ENCODE peak calls at places on chromosome 5, in six cellular contexts. V, I, R, E, Q and N are unnamed samples.

GRCh38 chr5:1771149-1772065 is 28.2 kb downstream of the MRPL36 start:
- DNase-seq in E (no peak), R (no peak), V (no peak), Q (no peak), I (no peak), N (no peak)

GRCh38 chr5:37133939-37134338 is 115.2 kb downstream of the CPLANE1 start:
- DNase-seq in I (no peak), R (peak), E (no peak), V (no peak), Q (no peak), N (no peak)

GRCh38 chr5:97101189-97101910 is 41.1 kb downstream of the LIX1 start:
- DNase-seq in Q (no peak), R (peak), I (no peak), V (no peak), E (no peak), N (peak)

GRCh38 chr5:103037673-103038455 is 82.1 kb downstream of the GIN1 start:
- DNase-seq in V (no peak), R (peak), E (no peak), Q (no peak), I (no peak), N (no peak)

GRCh38 chr5:145437627-145438026 is 397.5 kb downstream of the PRELID2 start:
- DNase-seq in E (no peak), V (no peak), Q (no peak), I (no peak), R (no peak), N (no peak)

GRCh38 chr5:134090482-134090881 is 24.0 kb upstream of the TCF7 start:
- DNase-seq in E (no peak), I (no peak), V (no peak), Q (peak), R (no peak), N (no peak)

GRCh38 chr5:150561571-150562295 is 53.8 kb downstream of the NDST1 start:
- DNase-seq in V (no peak), I (no peak), Q (no peak), R (no peak), E (no peak), N (no peak)

GRCh38 chr5:176364765-176365662 is at the start of gene ARL10:
- DNase-seq in V (peak), R (peak), I (no peak), Q (peak), E (no peak), N (peak)

GRCh38 chr5:135950611-135951010 is 4.2 kb downstream of the LECT2 start:
- DNase-seq in R (peak), E (no peak), V (no peak), I (no peak), Q (no peak), N (no peak)

GRCh38 chr5:138829341-138829740 is 45.8 kb downstream of the LRRTM2 start:
- DNase-seq in Q (no peak), I (no peak), E (no peak), R (no peak), V (no peak), N (no peak)

GRCh38 chr5:170631471-170632195 is 127.8 kb downstream of the KCNIP1 start:
- DNase-seq in V (no peak), E (no peak), R (no peak), Q (no peak), I (no peak), N (peak)

GRCh38 chr5:156475831-156476551 is 149.0 kb downstream of the SGCD start:
- DNase-seq in Q (no peak), V (no peak), R (peak), E (no peak), I (peak), N (no peak)

GRCh38 chr5:124514966-124515365 is 231.5 kb downstream of the ZNF608 start:
- DNase-seq in R (no peak), V (no peak), I (no peak), E (no peak), Q (no peak), N (no peak)

GRCh38 chr5:33539192-33539591 is 98.4 kb downstream of the TARS1 start:
- DNase-seq in R (peak), E (no peak), Q (no peak), V (no peak), I (no peak), N (no peak)

GRCh38 chr5:15191012-15191411 is 309.0 kb upstream of the FBXL7 start:
- DNase-seq in R (peak), Q (no peak), I (no peak), E (no peak), V (no peak), N (no peak)

GRCh38 chr5:100840364-100840763 is 62.7 kb downstream of the ST8SIA4 start:
- DNase-seq in E (no peak), I (no peak), R (peak), Q (no peak), V (peak), N (no peak)

GRCh38 chr5:128498844-128499455 is 39.1 kb downstream of the FBN2 start:
- DNase-seq in E (no peak), R (peak), I (peak), V (no peak), Q (no peak), N (no peak)

GRCh38 chr5:77292026-77292757 is 81.7 kb downstream of the PDE8B start:
- DNase-seq in E (no peak), R (peak), Q (no peak), I (no peak), V (no peak), N (no peak)

GRCh38 chr5:157543825-157544622 is 31.6 kb downstream of the ADAM19 start:
- DNase-seq in Q (no peak), V (no peak), R (peak), E (no peak), I (no peak), N (no peak)

GRCh38 chr5:67530609-67531255 is 334.1 kb upstream of the CD180 start:
- DNase-seq in Q (no peak), R (peak), I (no peak), E (no peak), V (no peak), N (no peak)

GRCh38 chr5:55868846-55869245 is 17.7 kb downstream of the IL31RA start:
- DNase-seq in R (peak), E (peak), V (no peak), I (no peak), Q (no peak), N (no peak)

GRCh38 chr5:126000533-126000932 is 422.7 kb upstream of the GRAMD2B start:
- DNase-seq in Q (no peak), V (no peak), E (no peak), R (no peak), I (no peak), N (no peak)

GRCh38 chr5:132000677-132001453 is 10.6 kb downstream of the ACSL6 start:
- DNase-seq in I (no peak), R (no peak), E (no peak), V (no peak), Q (peak), N (no peak)

GRCh38 chr5:1509346-1510085 is 14.2 kb downstream of the LPCAT1 start:
- DNase-seq in R (no peak), E (no peak), I (no peak), Q (no peak), V (no peak), N (no peak)

GRCh38 chr5:136730426-136730825 is 365.1 kb upstream of the TRPC7 start:
- DNase-seq in I (no peak), R (no peak), E (no peak), V (no peak), Q (no peak), N (no peak)

GRCh38 chr5:57725628-57726504 is 243.3 kb upstream of the ACTBL2 start:
- DNase-seq in Q (no peak), I (no peak), V (no peak), R (no peak), E (no peak), N (no peak)

GRCh38 chr5:61637566-61637965 is 305.5 kb downstream of the ZSWIM6 start:
- DNase-seq in R (no peak), I (no peak), V (no peak), Q (no peak), E (no peak), N (no peak)

GRCh38 chr5:134968055-134968454 is 348 bp downstream of the CATSPER3 start:
- DNase-seq in R (no peak), E (no peak), I (no peak), V (no peak), Q (no peak), N (no peak)

GRCh38 chr5:94432499-94432898 is 185.9 kb downstream of the KIAA0825 start:
- DNase-seq in E (no peak), V (no peak), I (no peak), Q (no peak), R (peak), N (no peak)

GRCh38 chr5:76620166-76620565 is 3.0 kb downstream of the F2RL2 start:
- DNase-seq in R (no peak), V (no peak), I (no peak), E (no peak), Q (no peak), N (no peak)

GRCh38 chr5:177370488-177371119 is 12.9 kb downstream of the RGS14 start:
- DNase-seq in V (no peak), I (peak), E (peak), R (peak), Q (no peak), N (no peak)

GRCh38 chr5:66894480-66895240 is 298.5 kb downstream of the MAST4 start:
- DNase-seq in R (peak), E (no peak), V (no peak), Q (no peak), I (no peak), N (no peak)

GRCh38 chr5:91052977-91053732 is 330.0 kb downstream of the ARRDC3 start:
- DNase-seq in I (no peak), Q (no peak), R (peak), E (no peak), V (no peak), N (no peak)

GRCh38 chr5:60463179-60463868 is 236.6 kb downstream of the DEPDC1B start:
- DNase-seq in Q (no peak), R (peak), E (no peak), I (no peak), V (no peak), N (no peak)

GRCh38 chr5:180860273-180860886 is 696 bp downstream of the ZFP62 start:
- DNase-seq in Q (no peak), R (peak), V (peak), I (peak), E (no peak), N (no peak)

GRCh38 chr5:147017191-147017590 is 138.6 kb upstream of the PPP2R2B start:
- DNase-seq in V (no peak), I (no peak), E (no peak), Q (no peak), R (no peak), N (no peak)
- H3K27ac ChIP-seq in V (no peak), I (no peak), E (no peak), Q (no peak), R (no peak), N (no peak)

GRCh38 chr5:160469156-160470144 is 47.8 kb downstream of the PTTG1 start:
- DNase-seq in I (no peak), E (no peak), R (no peak), V (no peak), Q (no peak), N (no peak)
- H3K27ac ChIP-seq in I (peak), E (no peak), R (no peak), V (peak), Q (peak), N (no peak)

GRCh38 chr5:142600092-142600491 is 85.8 kb downstream of the FGF1 start:
- DNase-seq in I (no peak), Q (no peak), E (no peak), V (no peak), R (no peak), N (no peak)

GRCh38 chr5:142600611-142601360 is 85.1 kb downstream of the FGF1 start:
- DNase-seq in R (peak), V (no peak), Q (no peak), I (no peak), E (no peak), N (no peak)

GRCh38 chr5:142598338-142598700 is 87.6 kb downstream of the FGF1 start:
- DNase-seq in V (no peak), R (no peak), Q (no peak), I (no peak), E (no peak), N (no peak)

GRCh38 chr5:142597025-142597424 is 88.9 kb downstream of the FGF1 start:
- DNase-seq in E (no peak), Q (no peak), R (no peak), V (no peak), I (no peak), N (no peak)

GRCh38 chr5:142597546-142598337 is 88.1 kb downstream of the FGF1 start:
- DNase-seq in I (no peak), Q (no peak), V (no peak), R (peak), E (peak), N (no peak)
- H3K27ac ChIP-seq in I (no peak), Q (no peak), V (no peak), R (peak), E (peak), N (no peak)

DNA sequence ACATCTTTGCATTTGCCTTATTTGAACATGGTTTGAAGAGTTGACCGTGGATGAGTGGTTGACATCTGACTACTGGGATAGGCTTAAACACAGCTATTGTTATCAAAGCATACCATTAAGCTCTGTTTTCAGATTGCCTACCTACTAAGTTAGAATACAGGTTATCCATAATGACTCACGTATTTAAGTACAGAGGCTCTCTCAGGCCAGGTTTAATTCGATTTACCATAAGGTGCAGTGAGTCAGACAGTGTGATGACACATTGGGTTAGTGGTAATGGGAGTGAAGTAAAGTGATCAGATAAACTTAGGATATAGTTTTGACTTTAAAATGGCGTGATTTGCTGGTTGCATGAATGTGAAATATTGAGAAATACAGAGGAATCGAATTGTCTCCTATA is 732.0 kb upstream of the CTNND2 start:
- DNase-seq in R (no peak), Q (no peak), V (no peak), E (no peak), I (no peak), N (no peak)
- H3K27ac ChIP-seq in R (no peak), Q (no peak), V (no peak), E (no peak), I (no peak), N (no peak)

GRCh38 chr5:111680737-111681413 is 76.1 kb downstream of the NREP start:
- DNase-seq in R (peak), E (peak), I (peak), V (no peak), Q (no peak), N (no peak)
- H3K27ac ChIP-seq in R (peak), E (peak), I (peak), V (no peak), Q (no peak), N (no peak)

GRCh38 chr5:149172261-149172660 is 31.0 kb downstream of the ABLIM3 start:
- DNase-seq in V (no peak), I (no peak), R (peak), Q (no peak), E (peak), N (no peak)
- H3K27ac ChIP-seq in V (no peak), I (no peak), R (peak), Q (no peak), E (no peak), N (no peak)

GRCh38 chr5:82593481-82593880 is 315.3 kb upstream of the RPS23 start:
- DNase-seq in I (no peak), R (peak), E (no peak), V (no peak), Q (no peak), N (no peak)

GRCh38 chr5:82594097-82594496 is 315.9 kb upstream of the RPS23 start:
- DNase-seq in E (no peak), V (no peak), R (peak), I (no peak), Q (no peak), N (no peak)

GRCh38 chr5:82595083-82595482 is 316.9 kb upstream of the RPS23 start:
- DNase-seq in Q (no peak), R (no peak), I (peak), V (no peak), E (no peak), N (no peak)

GRCh38 chr5:82590112-82590511 is 312.0 kb upstream of the RPS23 start:
- DNase-seq in Q (no peak), V (no peak), R (no peak), E (no peak), I (no peak), N (no peak)

GRCh38 chr5:82591021-82591515 is 312.9 kb upstream of the RPS23 start:
- DNase-seq in R (no peak), E (no peak), I (no peak), Q (no peak), V (no peak), N (no peak)
- H3K27ac ChIP-seq in R (no peak), E (no peak), I (no peak), Q (no peak), V (no peak), N (no peak)

GRCh38 chr5:4532705-4533080 is 607.4 kb upstream of the ADAMTS16 start:
- DNase-seq in I (no peak), V (no peak), Q (no peak), E (no peak), R (no peak), N (no peak)
- H3K27ac ChIP-seq in I (no peak), V (no peak), Q (no peak), E (no peak), R (no peak), N (no peak)